ENCODE peak calls at places on chromosome 20, in eight cellular contexts. One of them, this sample, is unnamed.

GRCh38 chr20:55375920-55376319 is 629.4 kb downstream of the CBLN4 start:
- DNase-seq in NB4: no peak
- DNase-seq in cardiac fibroblast: no peak
- DNase-seq in GM23248: no peak
- DNase-seq in hepatocyte: no peak
- DNase-seq in mesenchymal stem cell: no peak
- DNase-seq in astrocyte of the spinal cord: no peak
- DNase-seq in BJ: no peak
- DNase-seq in this sample: no peak

GRCh38 chr20:54221996-54222890 is 14.4 kb downstream of the PFDN4 start:
- DNase-seq in NB4: no peak
- DNase-seq in cardiac fibroblast: no peak
- DNase-seq in GM23248: peak
- DNase-seq in hepatocyte: no peak
- DNase-seq in mesenchymal stem cell: no peak
- DNase-seq in astrocyte of the spinal cord: no peak
- DNase-seq in BJ: no peak
- DNase-seq in this sample: no peak

GRCh38 chr20:22944062-22944461 is 91.0 kb upstream of the SSTR4 start:
- DNase-seq in NB4: no peak
- DNase-seq in cardiac fibroblast: no peak
- DNase-seq in GM23248: no peak
- DNase-seq in hepatocyte: no peak
- DNase-seq in mesenchymal stem cell: no peak
- DNase-seq in astrocyte of the spinal cord: no peak
- DNase-seq in BJ: no peak
- DNase-seq in this sample: no peak

GRCh38 chr20:48682529-48683385 is 145.0 kb downstream of the PREX1 start:
- DNase-seq in NB4: no peak
- DNase-seq in cardiac fibroblast: peak
- DNase-seq in GM23248: peak
- DNase-seq in hepatocyte: peak
- DNase-seq in mesenchymal stem cell: peak
- DNase-seq in astrocyte of the spinal cord: peak
- DNase-seq in BJ: peak
- DNase-seq in this sample: peak

GRCh38 chr20:10584319-10584812 is 89.4 kb downstream of the JAG1 start:
- DNase-seq in NB4: no peak
- DNase-seq in cardiac fibroblast: no peak
- DNase-seq in GM23248: no peak
- DNase-seq in hepatocyte: no peak
- DNase-seq in mesenchymal stem cell: no peak
- DNase-seq in astrocyte of the spinal cord: no peak
- DNase-seq in BJ: no peak
- DNase-seq in this sample: no peak

GRCh38 chr20:37850724-37851123 is 52.2 kb upstream of the VSTM2L start:
- DNase-seq in NB4: no peak
- DNase-seq in cardiac fibroblast: no peak
- DNase-seq in GM23248: peak
- DNase-seq in hepatocyte: no peak
- DNase-seq in mesenchymal stem cell: no peak
- DNase-seq in astrocyte of the spinal cord: peak
- DNase-seq in BJ: no peak
- DNase-seq in this sample: no peak

GRCh38 chr20:35840403-35840802 is 68.6 kb downstream of the PHF20 start:
- DNase-seq in NB4: no peak
- DNase-seq in cardiac fibroblast: no peak
- DNase-seq in GM23248: no peak
- DNase-seq in hepatocyte: no peak
- DNase-seq in mesenchymal stem cell: no peak
- DNase-seq in astrocyte of the spinal cord: no peak
- DNase-seq in BJ: no peak
- DNase-seq in this sample: no peak

GRCh38 chr20:1491281-1491840 is at the start of gene SIRPB2:
- DNase-seq in NB4: peak
- DNase-seq in cardiac fibroblast: peak
- DNase-seq in GM23248: no peak
- DNase-seq in hepatocyte: no peak
- DNase-seq in mesenchymal stem cell: no peak
- DNase-seq in astrocyte of the spinal cord: no peak
- DNase-seq in BJ: no peak
- DNase-seq in this sample: no peak

GRCh38 chr20:504632-505075 is 38.9 kb downstream of the CSNK2A1 start:
- DNase-seq in NB4: no peak
- DNase-seq in cardiac fibroblast: no peak
- DNase-seq in GM23248: no peak
- DNase-seq in hepatocyte: peak
- DNase-seq in mesenchymal stem cell: no peak
- DNase-seq in astrocyte of the spinal cord: no peak
- DNase-seq in BJ: no peak
- DNase-seq in this sample: no peak

GRCh38 chr20:25250508-25250907 is 2.6 kb downstream of the PYGB start:
- DNase-seq in NB4: no peak
- DNase-seq in cardiac fibroblast: peak
- DNase-seq in GM23248: peak
- DNase-seq in hepatocyte: peak
- DNase-seq in mesenchymal stem cell: no peak
- DNase-seq in astrocyte of the spinal cord: peak
- DNase-seq in BJ: no peak
- DNase-seq in this sample: no peak

GRCh38 chr20:1838479-1839279 is 56.5 kb upstream of the SIRPA start:
- DNase-seq in NB4: no peak
- DNase-seq in cardiac fibroblast: no peak
- DNase-seq in GM23248: no peak
- DNase-seq in hepatocyte: peak
- DNase-seq in mesenchymal stem cell: no peak
- DNase-seq in astrocyte of the spinal cord: no peak
- DNase-seq in BJ: no peak
- DNase-seq in this sample: no peak

GRCh38 chr20:48651271-48651670 is 176.5 kb downstream of the PREX1 start:
- DNase-seq in NB4: no peak
- DNase-seq in cardiac fibroblast: no peak
- DNase-seq in GM23248: no peak
- DNase-seq in hepatocyte: no peak
- DNase-seq in mesenchymal stem cell: no peak
- DNase-seq in astrocyte of the spinal cord: no peak
- DNase-seq in BJ: no peak
- DNase-seq in this sample: no peak

GRCh38 chr20:36572701-36573102 is 695 bp upstream of the TGIF2 start:
- DNase-seq in NB4: peak
- DNase-seq in cardiac fibroblast: no peak
- DNase-seq in GM23248: peak
- DNase-seq in hepatocyte: peak
- DNase-seq in mesenchymal stem cell: peak
- DNase-seq in astrocyte of the spinal cord: no peak
- DNase-seq in BJ: no peak
- DNase-seq in this sample: no peak

GRCh38 chr20:21513881-21514540 is at the start of gene NKX2-2:
- DNase-seq in NB4: no peak
- DNase-seq in cardiac fibroblast: no peak
- DNase-seq in GM23248: no peak
- DNase-seq in hepatocyte: no peak
- DNase-seq in mesenchymal stem cell: no peak
- DNase-seq in astrocyte of the spinal cord: no peak
- DNase-seq in BJ: no peak
- DNase-seq in this sample: no peak

GRCh38 chr20:21515300-21516179 is 1.7 kb upstream of the NKX2-2 start:
- DNase-seq in NB4: no peak
- DNase-seq in cardiac fibroblast: no peak
- DNase-seq in GM23248: no peak
- DNase-seq in hepatocyte: no peak
- DNase-seq in mesenchymal stem cell: no peak
- DNase-seq in astrocyte of the spinal cord: no peak
- DNase-seq in BJ: no peak
- DNase-seq in this sample: no peak

GRCh38 chr20:21516180-21516567 is 2.3 kb upstream of the NKX2-2 start:
- DNase-seq in NB4: no peak
- DNase-seq in cardiac fibroblast: no peak
- DNase-seq in GM23248: no peak
- DNase-seq in hepatocyte: no peak
- DNase-seq in mesenchymal stem cell: no peak
- DNase-seq in astrocyte of the spinal cord: no peak
- DNase-seq in BJ: no peak
- DNase-seq in this sample: no peak

GRCh38 chr20:21513181-21513663 is 642 bp downstream of the NKX2-2 start:
- DNase-seq in NB4: no peak
- DNase-seq in cardiac fibroblast: no peak
- DNase-seq in GM23248: peak
- DNase-seq in hepatocyte: no peak
- DNase-seq in mesenchymal stem cell: no peak
- DNase-seq in astrocyte of the spinal cord: no peak
- DNase-seq in BJ: no peak
- DNase-seq in this sample: no peak

DNA sequence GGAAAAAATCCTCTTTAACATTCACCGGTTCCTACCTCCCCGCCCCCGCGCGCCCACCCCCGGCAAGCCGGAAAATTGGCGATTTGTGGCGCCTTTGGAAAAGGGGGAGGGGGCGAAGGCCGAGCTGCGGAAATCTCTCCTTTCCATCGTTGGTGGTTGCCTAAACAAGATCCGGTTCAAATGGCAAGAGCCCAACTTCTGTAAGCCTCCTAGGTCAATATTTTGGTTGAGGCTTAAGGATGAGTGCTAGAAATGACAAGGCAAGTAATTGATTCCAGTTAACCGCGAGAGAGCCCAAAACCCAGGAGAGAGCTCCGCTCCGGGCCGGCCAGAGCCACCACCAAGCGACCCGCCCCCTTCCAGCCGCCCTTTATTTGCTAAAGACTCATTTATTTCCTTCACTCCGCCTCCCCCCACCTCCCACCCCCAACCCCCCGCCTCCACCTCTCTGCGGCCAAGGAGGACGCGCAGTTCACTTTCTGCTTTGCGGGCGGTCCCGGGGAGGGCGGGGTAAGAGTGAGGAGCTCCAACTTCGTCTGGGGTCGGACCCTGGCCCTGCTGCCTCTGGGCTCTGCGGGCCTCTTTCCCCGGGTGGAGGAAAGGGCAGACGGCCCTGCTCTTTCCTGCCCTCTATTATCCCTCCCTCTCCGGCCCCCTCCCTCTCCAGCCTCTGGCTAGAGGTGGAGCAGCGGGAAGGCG is 838 bp upstream of the NKX2-2 start:
- DNase-seq in NB4: no peak
- DNase-seq in cardiac fibroblast: no peak
- DNase-seq in GM23248: no peak
- DNase-seq in hepatocyte: no peak
- DNase-seq in mesenchymal stem cell: no peak
- DNase-seq in astrocyte of the spinal cord: no peak
- DNase-seq in BJ: no peak
- DNase-seq in this sample: no peak
- H3K4me3 ChIP-seq in NB4: no peak
- H3K4me3 ChIP-seq in cardiac fibroblast: no peak
- H3K4me3 ChIP-seq in GM23248: no peak
- H3K4me3 ChIP-seq in hepatocyte: no peak
- H3K4me3 ChIP-seq in mesenchymal stem cell: no peak
- H3K4me3 ChIP-seq in astrocyte of the spinal cord: peak
- H3K4me3 ChIP-seq in BJ: no peak
- H3K4me3 ChIP-seq in this sample: no peak

GRCh38 chr20:49983848-49984408 is 1.1 kb downstream of the SNAI1 start:
- DNase-seq in NB4: no peak
- DNase-seq in cardiac fibroblast: peak
- DNase-seq in GM23248: peak
- DNase-seq in hepatocyte: no peak
- DNase-seq in mesenchymal stem cell: peak
- DNase-seq in astrocyte of the spinal cord: peak
- DNase-seq in BJ: no peak
- DNase-seq in this sample: peak
- H3K4me3 ChIP-seq in NB4: no peak
- H3K4me3 ChIP-seq in cardiac fibroblast: peak
- H3K4me3 ChIP-seq in GM23248: peak
- H3K4me3 ChIP-seq in hepatocyte: peak
- H3K4me3 ChIP-seq in mesenchymal stem cell: no peak
- H3K4me3 ChIP-seq in astrocyte of the spinal cord: peak
- H3K4me3 ChIP-seq in BJ: peak
- H3K4me3 ChIP-seq in this sample: peak

DNA sequence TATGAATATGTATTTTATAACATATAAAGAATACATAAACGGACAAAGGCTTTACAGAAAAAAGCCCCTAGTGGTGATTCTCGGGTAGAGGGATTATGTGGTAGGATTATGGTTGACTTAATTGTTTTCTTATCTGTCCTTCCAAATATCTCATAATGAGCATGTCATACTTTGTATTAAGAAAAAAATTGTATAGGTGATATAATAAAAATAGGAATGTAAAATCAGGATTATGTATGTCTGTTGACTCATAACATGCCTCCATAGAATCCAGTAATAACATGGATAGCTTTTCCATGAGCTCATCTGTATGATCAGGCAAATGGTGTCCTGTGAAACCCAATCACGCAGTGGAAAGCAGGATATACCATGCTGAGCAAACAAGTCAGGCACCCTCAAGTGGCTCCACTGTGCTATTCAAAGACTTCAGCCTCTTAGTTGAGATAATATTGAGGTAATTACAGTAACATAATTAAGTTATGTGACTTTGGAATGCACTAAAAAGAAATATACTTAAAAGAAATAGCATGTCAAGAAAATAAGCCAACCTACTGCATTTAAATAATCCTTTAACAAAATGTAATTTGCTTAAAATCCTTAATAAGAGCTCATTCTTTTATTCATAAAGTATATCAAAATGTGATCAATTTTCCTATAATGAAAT is 39.6 kb upstream of the PRELID3B start:
- DNase-seq in NB4: peak
- DNase-seq in cardiac fibroblast: peak
- DNase-seq in GM23248: peak
- DNase-seq in hepatocyte: no peak
- DNase-seq in mesenchymal stem cell: no peak
- DNase-seq in astrocyte of the spinal cord: no peak
- DNase-seq in BJ: no peak
- DNase-seq in this sample: no peak
- H3K4me3 ChIP-seq in NB4: no peak
- H3K4me3 ChIP-seq in cardiac fibroblast: no peak
- H3K4me3 ChIP-seq in GM23248: peak
- H3K4me3 ChIP-seq in hepatocyte: no peak
- H3K4me3 ChIP-seq in mesenchymal stem cell: no peak
- H3K4me3 ChIP-seq in astrocyte of the spinal cord: no peak
- H3K4me3 ChIP-seq in BJ: no peak
- H3K4me3 ChIP-seq in this sample: no peak

GRCh38 chr20:16609066-16609465 is 35.8 kb upstream of the KIF16B start:
- DNase-seq in NB4: no peak
- DNase-seq in cardiac fibroblast: no peak
- DNase-seq in GM23248: no peak
- DNase-seq in hepatocyte: no peak
- DNase-seq in mesenchymal stem cell: no peak
- DNase-seq in astrocyte of the spinal cord: no peak
- DNase-seq in BJ: no peak
- DNase-seq in this sample: no peak

GRCh38 chr20:16613954-16614353 is 40.7 kb upstream of the KIF16B start:
- DNase-seq in NB4: no peak
- DNase-seq in cardiac fibroblast: peak
- DNase-seq in GM23248: no peak
- DNase-seq in hepatocyte: no peak
- DNase-seq in mesenchymal stem cell: no peak
- DNase-seq in astrocyte of the spinal cord: no peak
- DNase-seq in BJ: no peak
- DNase-seq in this sample: no peak

GRCh38 chr20:16611832-16612231 is 38.6 kb upstream of the KIF16B start:
- DNase-seq in NB4: no peak
- DNase-seq in cardiac fibroblast: no peak
- DNase-seq in GM23248: no peak
- DNase-seq in hepatocyte: no peak
- DNase-seq in mesenchymal stem cell: no peak
- DNase-seq in astrocyte of the spinal cord: no peak
- DNase-seq in BJ: no peak
- DNase-seq in this sample: no peak

GRCh38 chr20:16615199-16615598 is 42.0 kb upstream of the KIF16B start:
- DNase-seq in NB4: no peak
- DNase-seq in cardiac fibroblast: peak
- DNase-seq in GM23248: peak
- DNase-seq in hepatocyte: peak
- DNase-seq in mesenchymal stem cell: peak
- DNase-seq in astrocyte of the spinal cord: peak
- DNase-seq in BJ: no peak
- DNase-seq in this sample: no peak

GRCh38 chr20:16612708-16613107 is 39.5 kb upstream of the KIF16B start:
- DNase-seq in NB4: no peak
- DNase-seq in cardiac fibroblast: no peak
- DNase-seq in GM23248: no peak
- DNase-seq in hepatocyte: no peak
- DNase-seq in mesenchymal stem cell: no peak
- DNase-seq in astrocyte of the spinal cord: no peak
- DNase-seq in BJ: no peak
- DNase-seq in this sample: no peak
- H3K4me3 ChIP-seq in NB4: no peak
- H3K4me3 ChIP-seq in cardiac fibroblast: no peak
- H3K4me3 ChIP-seq in GM23248: no peak
- H3K4me3 ChIP-seq in hepatocyte: no peak
- H3K4me3 ChIP-seq in mesenchymal stem cell: no peak
- H3K4me3 ChIP-seq in astrocyte of the spinal cord: no peak
- H3K4me3 ChIP-seq in BJ: no peak
- H3K4me3 ChIP-seq in this sample: no peak

This sample was measured in uterus.